ENCODE peak calls at places on chromosomes 13 and 19, in five cellular contexts. One of them, this sample, is unnamed. For H3K4me1, the result is how much of the 10 kb centered on the place peaks cover.

GRCh38 chr13:45472171-45472705 is 7.5 kb downstream of the COG3 start:
- DNase-seq in cardiac muscle cell: no peak
- DNase-seq in naive thymus-derived CD4-positive, alpha-beta T cell: no peak
- DNase-seq in CD8-positive, alpha-beta T cell: no peak
- DNase-seq in H1: no peak
- DNase-seq in this sample: no peak

GRCh38 chr13:97223711-97224461 is 1.8 kb downstream of the MBNL2 start:
- DNase-seq in cardiac muscle cell: peak
- DNase-seq in naive thymus-derived CD4-positive, alpha-beta T cell: no peak
- DNase-seq in CD8-positive, alpha-beta T cell: no peak
- DNase-seq in H1: no peak
- DNase-seq in this sample: no peak

GRCh38 chr19:2385053-2385721 is 25.1 kb downstream of the TMPRSS9 start:
- DNase-seq in cardiac muscle cell: peak
- DNase-seq in naive thymus-derived CD4-positive, alpha-beta T cell: no peak
- DNase-seq in CD8-positive, alpha-beta T cell: no peak
- DNase-seq in H1: peak
- DNase-seq in this sample: no peak

GRCh38 chr13:71801781-71802180 is 65.2 kb downstream of the DACH1 start:
- DNase-seq in cardiac muscle cell: no peak
- DNase-seq in naive thymus-derived CD4-positive, alpha-beta T cell: no peak
- DNase-seq in CD8-positive, alpha-beta T cell: no peak
- DNase-seq in H1: no peak
- DNase-seq in this sample: no peak

GRCh38 chr13:28429685-28430290 is 65.1 kb downstream of the FLT1 start:
- DNase-seq in cardiac muscle cell: no peak
- DNase-seq in naive thymus-derived CD4-positive, alpha-beta T cell: no peak
- DNase-seq in CD8-positive, alpha-beta T cell: no peak
- DNase-seq in H1: peak
- DNase-seq in this sample: no peak

GRCh38 chr13:87498681-87499080 is 172.5 kb upstream of the SLITRK5 start:
- DNase-seq in cardiac muscle cell: peak
- DNase-seq in naive thymus-derived CD4-positive, alpha-beta T cell: no peak
- DNase-seq in CD8-positive, alpha-beta T cell: no peak
- DNase-seq in H1: no peak
- DNase-seq in this sample: no peak

GRCh38 chr19:32646556-32646955 is 28.4 kb downstream of the ANKRD27 start:
- DNase-seq in cardiac muscle cell: no peak
- DNase-seq in naive thymus-derived CD4-positive, alpha-beta T cell: no peak
- DNase-seq in CD8-positive, alpha-beta T cell: no peak
- DNase-seq in H1: no peak
- DNase-seq in this sample: no peak

GRCh38 chr13:65292488-65292901 is 1937.6 kb downstream of the PCDH9 start:
- DNase-seq in cardiac muscle cell: peak
- DNase-seq in naive thymus-derived CD4-positive, alpha-beta T cell: no peak
- DNase-seq in CD8-positive, alpha-beta T cell: no peak
- DNase-seq in H1: peak
- DNase-seq in this sample: no peak

GRCh38 chr13:39284801-39285388 is 246.6 kb downstream of the NHLRC3 start:
- DNase-seq in cardiac muscle cell: no peak
- DNase-seq in naive thymus-derived CD4-positive, alpha-beta T cell: no peak
- DNase-seq in CD8-positive, alpha-beta T cell: no peak
- DNase-seq in H1: no peak
- DNase-seq in this sample: no peak

GRCh38 chr13:75818181-75819110 is 182.3 kb downstream of the LMO7 start:
- DNase-seq in cardiac muscle cell: no peak
- DNase-seq in naive thymus-derived CD4-positive, alpha-beta T cell: no peak
- DNase-seq in CD8-positive, alpha-beta T cell: no peak
- DNase-seq in H1: no peak
- DNase-seq in this sample: no peak

GRCh38 chr19:16559896-16560295 is 12.3 kb downstream of the SLC35E1 start:
- DNase-seq in cardiac muscle cell: no peak
- DNase-seq in naive thymus-derived CD4-positive, alpha-beta T cell: no peak
- DNase-seq in CD8-positive, alpha-beta T cell: no peak
- DNase-seq in H1: no peak
- DNase-seq in this sample: no peak

GRCh38 chr13:37127706-37128241 is 22.3 kb upstream of the CSNK1A1L start:
- DNase-seq in cardiac muscle cell: no peak
- DNase-seq in naive thymus-derived CD4-positive, alpha-beta T cell: no peak
- DNase-seq in CD8-positive, alpha-beta T cell: no peak
- DNase-seq in H1: no peak
- DNase-seq in this sample: no peak

GRCh38 chr13:77981191-77981925 is 62.7 kb upstream of the EDNRB start:
- DNase-seq in cardiac muscle cell: no peak
- DNase-seq in naive thymus-derived CD4-positive, alpha-beta T cell: no peak
- DNase-seq in CD8-positive, alpha-beta T cell: no peak
- DNase-seq in H1: no peak
- DNase-seq in this sample: no peak
- H3K27ac ChIP-seq in cardiac muscle cell: no peak
- H3K27ac ChIP-seq in naive thymus-derived CD4-positive, alpha-beta T cell: no peak
- H3K27ac ChIP-seq in CD8-positive, alpha-beta T cell: no peak
- H3K27ac ChIP-seq in H1: no peak
- H3K27ac ChIP-seq in this sample: no peak

GRCh38 chr19:38424272-38424671 is 1.7 kb downstream of the RASGRP4 start:
- DNase-seq in cardiac muscle cell: no peak
- DNase-seq in naive thymus-derived CD4-positive, alpha-beta T cell: no peak
- DNase-seq in CD8-positive, alpha-beta T cell: no peak
- DNase-seq in H1: no peak
- DNase-seq in this sample: no peak

GRCh38 chr19:38425810-38426466 is at the start of gene RASGRP4:
- DNase-seq in cardiac muscle cell: no peak
- DNase-seq in naive thymus-derived CD4-positive, alpha-beta T cell: peak
- DNase-seq in CD8-positive, alpha-beta T cell: peak
- DNase-seq in H1: no peak
- DNase-seq in this sample: peak

GRCh38 chr19:38422405-38422804 is 3.6 kb downstream of the RASGRP4 start:
- DNase-seq in cardiac muscle cell: no peak
- DNase-seq in naive thymus-derived CD4-positive, alpha-beta T cell: no peak
- DNase-seq in CD8-positive, alpha-beta T cell: no peak
- DNase-seq in H1: no peak
- DNase-seq in this sample: no peak

GRCh38 chr19:38421856-38422255 is 4.2 kb downstream of the RASGRP4 start:
- DNase-seq in cardiac muscle cell: no peak
- DNase-seq in naive thymus-derived CD4-positive, alpha-beta T cell: no peak
- DNase-seq in CD8-positive, alpha-beta T cell: no peak
- DNase-seq in H1: no peak
- DNase-seq in this sample: no peak

DNA sequence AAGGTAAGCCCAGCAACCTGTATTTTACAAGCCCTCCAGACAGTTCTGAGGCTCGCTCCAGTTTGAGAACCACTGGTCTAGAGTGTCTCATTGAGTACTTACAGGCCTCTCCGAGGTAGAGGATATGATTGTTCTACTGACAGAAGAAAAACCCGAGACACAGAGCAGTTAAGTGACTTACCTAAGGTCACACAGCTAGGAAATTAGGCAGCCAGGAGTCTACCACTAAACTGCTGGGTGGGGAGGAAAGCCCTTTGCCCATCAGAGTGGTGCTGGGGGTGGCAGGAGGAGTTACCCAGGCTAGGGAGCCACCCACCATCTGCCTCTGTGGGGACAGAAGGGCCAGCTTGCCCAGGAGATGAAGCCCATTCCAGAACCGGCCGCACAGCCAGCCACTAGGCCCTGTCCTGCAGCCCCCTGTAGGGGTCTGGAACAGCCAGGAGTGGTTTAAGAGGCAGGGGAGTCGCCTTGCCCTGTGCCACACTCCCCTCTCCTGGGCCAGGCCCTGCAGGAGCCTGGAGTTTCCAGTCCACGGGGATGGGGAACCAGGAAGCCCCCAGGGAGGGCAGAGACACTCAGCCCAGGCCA is 703 bp downstream of the RASGRP4 start:
- DNase-seq in cardiac muscle cell: no peak
- DNase-seq in naive thymus-derived CD4-positive, alpha-beta T cell: no peak
- DNase-seq in CD8-positive, alpha-beta T cell: no peak
- DNase-seq in H1: no peak
- DNase-seq in this sample: no peak
- H3K4me3 ChIP-seq in cardiac muscle cell: no peak
- H3K4me3 ChIP-seq in naive thymus-derived CD4-positive, alpha-beta T cell: no peak
- H3K4me3 ChIP-seq in CD8-positive, alpha-beta T cell: no peak
- H3K4me3 ChIP-seq in H1: no peak
- H3K4me3 ChIP-seq in this sample: no peak

GRCh38 chr13:98584668-98585397 is 7.9 kb upstream of the STK24 start:
- DNase-seq in cardiac muscle cell: no peak
- DNase-seq in naive thymus-derived CD4-positive, alpha-beta T cell: no peak
- DNase-seq in CD8-positive, alpha-beta T cell: no peak
- DNase-seq in H1: no peak
- DNase-seq in this sample: no peak
- H3K4me1 ChIP-seq in cardiac muscle cell: under half
- H3K4me1 ChIP-seq in naive thymus-derived CD4-positive, alpha-beta T cell: under half
- H3K4me1 ChIP-seq in CD8-positive, alpha-beta T cell: under half
- H3K4me1 ChIP-seq in H1: under half
- H3K4me1 ChIP-seq in this sample: under half

GRCh38 chr13:109151696-109152095 is 522.3 kb downstream of the MYO16 start:
- DNase-seq in cardiac muscle cell: no peak
- DNase-seq in naive thymus-derived CD4-positive, alpha-beta T cell: no peak
- DNase-seq in CD8-positive, alpha-beta T cell: no peak
- DNase-seq in H1: no peak
- DNase-seq in this sample: no peak
- H3K27ac ChIP-seq in cardiac muscle cell: no peak
- H3K27ac ChIP-seq in naive thymus-derived CD4-positive, alpha-beta T cell: no peak
- H3K27ac ChIP-seq in CD8-positive, alpha-beta T cell: no peak
- H3K27ac ChIP-seq in H1: no peak
- H3K27ac ChIP-seq in this sample: no peak